ENCODE peak calls at places on chromosomes 7 and 10, in six cellular contexts. R is brain microvascular endothelial cell; N is activated effector memory CD4-positive, alpha-beta T cell treated with anti-CD3 and anti-CD28 coated beads, Interleukin-2, amount 50 U/mL, for 16 hours; I is NCI-H460; U is NCI-H1092; P is prostate gland. C is an unnamed sample.

GRCh38 chr10:126500866-126501265 is 112.6 kb upstream of the ADAM12 start:
- DNase-seq in R (peak), N (no peak), I (no peak), U (no peak), P (no peak), C (peak)

GRCh38 chr10:102626026-102626686 is 18.1 kb upstream of the TRIM8 start:
- DNase-seq in P (no peak), R (no peak), N (no peak), I (no peak), U (no peak), C (no peak)

GRCh38 chr7:130440527-130441365 is at the start of gene CEP41:
- DNase-seq in U (peak), N (peak), I (peak), R (peak), P (peak), C (peak)

GRCh38 chr7:22823142-22823497 is 471 bp upstream of the TOMM7 start:
- DNase-seq in P (no peak), N (no peak), U (no peak), R (no peak), I (no peak), C (no peak)

GRCh38 chr7:132321387-132321786 is 254.9 kb downstream of the PLXNA4 start:
- DNase-seq in N (no peak), R (peak), P (no peak), I (no peak), U (no peak), C (no peak)

GRCh38 chr7:7746419-7746818 is 28.0 kb upstream of the RPA3 start:
- DNase-seq in R (no peak), U (no peak), P (no peak), I (no peak), N (no peak), C (no peak)

GRCh38 chr10:113679463-113680171 is at the start of gene CASP7:
- DNase-seq in I (peak), N (peak), U (peak), R (peak), P (peak), C (peak)

GRCh38 chr10:132397036-132397541 is at the start of gene PWWP2B:
- DNase-seq in I (no peak), P (no peak), R (no peak), N (peak), U (no peak), C (no peak)

GRCh38 chr7:75737856-75738603 is 711 bp downstream of the HIP1 start:
- DNase-seq in N (no peak), P (peak), I (no peak), R (no peak), U (no peak), C (no peak)

GRCh38 chr7:85833071-85833470 is 646.2 kb upstream of the SEMA3D start:
- DNase-seq in U (no peak), P (no peak), I (no peak), R (no peak), N (no peak), C (no peak)

GRCh38 chr10:131781791-131782190 is 119.0 kb upstream of the PPP2R2D start:
- DNase-seq in P (no peak), I (no peak), N (no peak), U (no peak), R (no peak), C (no peak)

GRCh38 chr7:33640732-33641131 is 264.6 kb upstream of the BMPER start:
- DNase-seq in I (no peak), U (no peak), P (no peak), N (no peak), R (no peak), C (no peak)

GRCh38 chr7:115066050-115066449 is 144.2 kb downstream of the MDFIC start:
- DNase-seq in U (no peak), N (no peak), R (no peak), I (no peak), P (no peak), C (no peak)

GRCh38 chr7:154848464-154848863 is 154.5 kb downstream of the PAXIP1 start:
- DNase-seq in U (no peak), N (no peak), P (no peak), I (no peak), R (no peak), C (no peak)

GRCh38 chr7:142800699-142801260 is 30.0 kb downstream of the PRSS2 start:
- DNase-seq in R (no peak), N (no peak), U (no peak), P (no peak), I (no peak), C (no peak)

GRCh38 chr7:7099584-7100014 is 82.7 kb upstream of the C1GALT1 start:
- DNase-seq in I (peak), N (no peak), U (no peak), P (peak), R (peak), C (peak)

GRCh38 chr7:1560620-1561031 is 4.6 kb upstream of the TMEM184A start:
- DNase-seq in R (no peak), I (no peak), U (no peak), P (no peak), N (no peak), C (no peak)

GRCh38 chr7:3140834-3141233 is 97.2 kb upstream of the CARD11 start:
- DNase-seq in P (no peak), I (no peak), N (peak), R (no peak), U (no peak), C (no peak)

GRCh38 chr7:134611611-134612151 is 35.0 kb upstream of the BPGM start:
- DNase-seq in I (no peak), U (no peak), R (no peak), N (no peak), P (no peak), C (no peak)